ENCODE peak calls at places on chromosome 6, in five cellular contexts. T is HepG2, Q is SK-N-SH, W is GM12878, C is K562. E is an unnamed sample.
A peak's percentile ranks its signal among the peaks of the same experiment; 100 is the strongest.

GRCh38 chr6:85403331-85404015 is 46.4 kb upstream of the NT5E start:
- DNase-seq in C (no peak), W (no peak), T (no peak), Q (no peak), E (no peak)

GRCh38 chr6:105810105-105810921 is 275.8 kb upstream of the PRDM1 start:
- DNase-seq in T (no peak), Q (no peak), W (no peak), C (peak; percentile 87), E (no peak)

GRCh38 chr6:64815718-64816117 is 891.3 kb downstream of the EYS start:
- DNase-seq in T (peak; percentile 63), Q (no peak), C (no peak), W (no peak), E (no peak)

GRCh38 chr6:41284726-41285125 is 1.8 kb downstream of the TREM1 start:
- DNase-seq in C (no peak), Q (no peak), T (no peak), W (no peak), E (no peak)

GRCh38 chr6:39378175-39378889 is 55.8 kb upstream of the KCNK16 start:
- DNase-seq in C (no peak), W (no peak), T (no peak), Q (no peak), E (no peak)

GRCh38 chr6:90186637-90187361 is 109.8 kb downstream of the BACH2 start:
- DNase-seq in T (no peak), C (no peak), Q (no peak), W (no peak), E (no peak)

GRCh38 chr6:73694711-73695411 is 1.1 kb upstream of the CD109 start:
- DNase-seq in T (no peak), C (no peak), W (no peak), Q (no peak), E (no peak)

GRCh38 chr6:64505312-64505711 is 869.7 kb downstream of the PHF3 start:
- DNase-seq in W (no peak), C (peak; percentile 9), T (peak; percentile 29), Q (peak; percentile 24), E (peak; percentile 78)

GRCh38 chr6:24340998-24341934 is 16.6 kb downstream of the DCDC2 start:
- DNase-seq in W (no peak), T (peak; percentile 100), C (no peak), Q (no peak), E (no peak)

GRCh38 chr6:150544793-150545192 is 54.9 kb upstream of the PLEKHG1 start:
- DNase-seq in T (no peak), W (no peak), C (no peak), Q (no peak), E (no peak)

GRCh38 chr6:11644071-11644470 is 106.5 kb downstream of the TMEM170B start:
- DNase-seq in C (no peak), Q (no peak), W (no peak), T (no peak), E (no peak)

GRCh38 chr6:20866038-20866437 is 331.8 kb downstream of the CDKAL1 start:
- DNase-seq in T (no peak), C (no peak), Q (no peak), W (no peak), E (no peak)

GRCh38 chr6:139858444-139858843 is 484.0 kb upstream of the CITED2 start:
- DNase-seq in W (no peak), T (no peak), C (no peak), Q (no peak), E (no peak)

GRCh38 chr6:106122306-106122940 is 36.3 kb downstream of the PRDM1 start:
- DNase-seq in C (no peak), T (no peak), Q (no peak), W (no peak), E (no peak)

GRCh38 chr6:37630281-37630799 is 67.3 kb downstream of the MDGA1 start:
- DNase-seq in T (peak; percentile 13), Q (no peak), C (peak; percentile 58), W (no peak), E (no peak)

GRCh38 chr6:122995930-122996796 is at the start of gene CLVS2:
- DNase-seq in W (no peak), C (no peak), Q (peak; percentile 81), T (no peak), E (peak; percentile 33)

GRCh38 chr6:132768051-132768517 is 10.4 kb upstream of the VNN2 start:
- DNase-seq in T (peak; percentile 55), W (no peak), Q (peak; percentile 3), C (peak; percentile 64), E (peak; percentile 82)

GRCh38 chr6:71727632-71728294 is 158.6 kb upstream of the RIMS1 start:
- DNase-seq in W (peak; percentile 8), C (no peak), Q (no peak), T (no peak), E (no peak)

GRCh38 chr6:41092421-41093140 is 19.8 kb downstream of the NFYA start:
- DNase-seq in C (no peak), T (peak; percentile 41), W (no peak), Q (peak; percentile 36), E (no peak)

GRCh38 chr6:111464184-111464583 is 18.8 kb downstream of the REV3L start:
- DNase-seq in C (no peak), Q (no peak), W (no peak), T (peak; percentile 62), E (no peak)

GRCh38 chr6:109767961-109768360 is 76.9 kb downstream of the FIG4 start:
- DNase-seq in Q (no peak), W (no peak), T (no peak), C (no peak), E (no peak)

GRCh38 chr6:115712562-115712961 is 348.1 kb downstream of the FRK start:
- DNase-seq in C (no peak), W (no peak), T (no peak), Q (no peak), E (no peak)

GRCh38 chr6:89475634-89476033 is 42.7 kb downstream of the ANKRD6 start:
- DNase-seq in C (no peak), W (peak; percentile 13), T (peak; percentile 7), Q (no peak), E (no peak)

GRCh38 chr6:155185544-155185943 is 78.3 kb upstream of the CLDN20 start:
- DNase-seq in W (no peak), Q (no peak), C (no peak), T (no peak), E (peak; percentile 63)

GRCh38 chr6:155188707-155189496 is 74.9 kb upstream of the CLDN20 start:
- DNase-seq in W (no peak), C (no peak), T (peak; percentile 27), Q (no peak), E (no peak)

GRCh38 chr6:155187096-155187495 is 76.7 kb upstream of the CLDN20 start:
- DNase-seq in T (no peak), C (no peak), Q (no peak), W (no peak), E (no peak)

GRCh38 chr6:155187994-155188706 is 75.7 kb upstream of the CLDN20 start:
- DNase-seq in W (no peak), C (no peak), T (no peak), Q (no peak), E (no peak)

DNA sequence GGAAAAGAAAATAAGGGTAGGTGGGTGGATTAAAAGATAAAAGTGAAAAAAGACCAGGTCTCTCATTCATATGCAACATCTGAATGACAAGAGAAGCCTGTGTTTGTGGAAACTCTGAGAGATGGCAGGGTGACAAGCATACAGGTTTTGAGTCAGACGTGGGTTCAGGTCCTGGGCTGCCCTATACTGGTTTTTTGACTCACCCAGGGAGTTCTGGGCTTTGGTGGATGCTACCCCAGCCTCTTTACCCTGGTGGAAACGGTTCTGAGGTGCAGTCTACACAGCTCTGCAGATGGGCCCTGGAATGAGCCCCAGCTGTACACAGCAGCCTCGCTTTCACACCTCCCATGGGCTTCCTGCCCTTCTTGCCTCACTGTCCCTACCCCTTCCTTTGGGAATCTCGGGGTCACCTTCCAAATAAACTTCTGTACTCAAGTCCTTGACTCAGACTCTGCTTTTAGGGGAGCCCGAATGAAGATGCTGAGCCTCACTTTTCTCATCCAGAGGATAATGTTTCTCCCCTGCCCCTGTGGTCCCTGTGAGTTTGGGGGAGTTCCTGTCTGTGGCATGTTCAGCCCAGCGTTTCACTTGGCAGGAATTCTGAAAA is 77.7 kb upstream of the CLDN20 start:
- DNase-seq in W (no peak), T (no peak), C (no peak), Q (no peak), E (no peak)
- TF ChIP-seq USF2 in W (no peak), T (no peak), C (no peak), Q (no peak), E (no peak)

GRCh38 chr6:27776504-27776903 is 135.7 kb downstream of the OR2B2 start:
- DNase-seq in W (no peak), T (no peak), Q (no peak), C (no peak), E (no peak)

GRCh38 chr6:27777614-27778355 is 134.4 kb downstream of the OR2B2 start:
- DNase-seq in Q (no peak), T (no peak), C (peak; percentile 78), W (no peak), E (peak; percentile 87)

GRCh38 chr6:27775796-27776184 is 136.4 kb downstream of the OR2B2 start:
- DNase-seq in T (no peak), W (no peak), C (no peak), Q (no peak), E (no peak)

GRCh38 chr6:27778625-27779417 is 133.4 kb downstream of the OR2B2 start:
- DNase-seq in C (no peak), T (no peak), Q (no peak), W (no peak), E (no peak)

DNA sequence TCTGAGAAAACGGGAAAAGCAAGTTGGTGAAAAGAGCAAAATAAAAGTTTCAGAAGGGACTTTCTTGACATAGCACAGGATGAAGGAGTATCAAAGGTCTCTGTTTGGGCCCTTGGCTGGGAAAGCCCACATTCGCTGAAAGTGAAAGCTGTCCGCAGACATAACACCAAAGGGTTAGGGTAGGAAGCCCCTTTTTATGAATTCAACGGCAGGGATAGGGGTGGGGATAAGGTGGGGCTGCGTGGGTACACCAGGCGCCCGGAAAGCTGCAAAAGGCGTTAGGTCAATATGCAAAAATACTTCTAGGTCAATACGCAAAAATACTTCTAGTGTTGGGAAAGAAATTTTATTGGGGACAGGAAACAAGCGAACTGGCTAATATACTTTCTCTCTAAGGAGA is 135.1 kb downstream of the OR2B2 start:
- DNase-seq in T (no peak), Q (no peak), C (no peak), W (no peak), E (no peak)
- TF ChIP-seq GABPA in T (no peak), Q (no peak), C (no peak), W (no peak), E (no peak)

GRCh38 chr6:3616565-3617176 is 134.8 kb downstream of the PXDC1 start:
- DNase-seq in Q (no peak), W (no peak), T (no peak), C (no peak), E (no peak)
- TF ChIP-seq USF2 in Q (no peak), W (no peak), T (no peak), C (no peak), E (no peak)

GRCh38 chr6:82588020-82588419 is 224.4 kb downstream of the TPBG start:
- DNase-seq in Q (no peak), W (no peak), T (no peak), C (no peak), E (no peak)
- TF ChIP-seq GABPA in Q (no peak), W (no peak), T (no peak), C (no peak), E (no peak)

GRCh38 chr6:67952121-67952520 is 683.0 kb upstream of the ADGRB3 start:
- DNase-seq in W (no peak), C (no peak), T (no peak), Q (no peak), E (no peak)
- TF ChIP-seq USF2 in W (no peak), C (no peak), T (no peak), Q (no peak), E (no peak)